ENCODE peak calls at places on chromosome 12, in seven cellular contexts. V is IMR-90, K is heart left ventricle, D is A549, H is gastrocnemius medialis, J is body of pancreas, U is HCT116. Q is an unnamed sample.

GRCh38 chr12:111544032-111544431 is 55.1 kb downstream of the ATXN2 start:
- ATAC-seq in V (no peak), K (no peak), D (no peak), H (no peak), J (no peak), U (no peak), Q (no peak)

GRCh38 chr12:126112849-126113248 is 1047.6 kb downstream of the AACS start:
- ATAC-seq in J (no peak), K (no peak), U (no peak), H (no peak), D (no peak), V (no peak), Q (no peak)

GRCh38 chr12:13220848-13221247 is 24.3 kb downstream of the EMP1 start:
- ATAC-seq in U (no peak), H (no peak), K (no peak), J (no peak), V (peak; percentile 28), D (no peak), Q (no peak)

GRCh38 chr12:30126944-30127343 is 343.2 kb upstream of the TMTC1 start:
- ATAC-seq in K (no peak), V (no peak), U (no peak), H (no peak), J (no peak), D (no peak), Q (no peak)

GRCh38 chr12:64411427-64411826 is 7.2 kb downstream of the XPOT start:
- ATAC-seq in V (no peak), D (no peak), K (no peak), U (no peak), J (no peak), H (no peak), Q (no peak)

GRCh38 chr12:51441583-51441982 is 17.0 kb downstream of the SLC4A8 start:
- ATAC-seq in D (no peak), J (no peak), U (no peak), K (no peak), H (no peak), V (peak; percentile 88), Q (no peak)

GRCh38 chr12:40216516-40217288 is 8.1 kb upstream of the LRRK2 start:
- ATAC-seq in U (no peak), D (no peak), H (no peak), K (no peak), V (no peak), J (no peak), Q (no peak)

GRCh38 chr12:87439990-87440827 is 589.0 kb downstream of the C12orf50 start:
- ATAC-seq in V (peak; percentile 97), U (peak; percentile 91), J (peak; percentile 55), K (no peak), H (no peak), D (peak; percentile 96), Q (no peak)

GRCh38 chr12:124684496-124684895 is 117.1 kb upstream of the NCOR2 start:
- ATAC-seq in H (no peak), J (no peak), K (no peak), U (no peak), D (no peak), V (peak; percentile 1), Q (peak; percentile 20)

GRCh38 chr12:109179927-109180326 is 63.5 kb downstream of the ACACB start:
- ATAC-seq in D (no peak), U (no peak), V (no peak), J (no peak), H (no peak), K (no peak), Q (no peak)

GRCh38 chr12:73321319-73321718 is 1049.1 kb downstream of the TRHDE start:
- ATAC-seq in U (no peak), J (no peak), K (no peak), D (no peak), V (no peak), H (no peak), Q (no peak)

GRCh38 chr12:4271433-4272013 is 2.0 kb upstream of the CCND2 start:
- ATAC-seq in J (no peak), K (no peak), D (no peak), H (no peak), V (no peak), U (peak; percentile 55), Q (no peak)
- TF ChIP-seq POLR2A in J (no peak), K (peak; percentile 63), D (no peak), H (peak; percentile 30), V (no peak), U (no peak), Q (peak; percentile 44)

GRCh38 chr12:49698619-49699545 is 8.3 kb downstream of the FMNL3 start:
- ATAC-seq in K (peak; percentile 82), D (no peak), U (no peak), H (peak; percentile 60), J (peak; percentile 53), V (peak; percentile 78), Q (peak; percentile 46)
- H3K4me3 ChIP-seq in K (peak overlapping the region; percentile 0), D (no peak overlapping the region), U (no peak overlapping the region), H (peak overlapping the region; percentile 17), J (no peak overlapping the region), V (no peak overlapping the region), Q (peak overlapping the region; percentile 6)

DNA sequence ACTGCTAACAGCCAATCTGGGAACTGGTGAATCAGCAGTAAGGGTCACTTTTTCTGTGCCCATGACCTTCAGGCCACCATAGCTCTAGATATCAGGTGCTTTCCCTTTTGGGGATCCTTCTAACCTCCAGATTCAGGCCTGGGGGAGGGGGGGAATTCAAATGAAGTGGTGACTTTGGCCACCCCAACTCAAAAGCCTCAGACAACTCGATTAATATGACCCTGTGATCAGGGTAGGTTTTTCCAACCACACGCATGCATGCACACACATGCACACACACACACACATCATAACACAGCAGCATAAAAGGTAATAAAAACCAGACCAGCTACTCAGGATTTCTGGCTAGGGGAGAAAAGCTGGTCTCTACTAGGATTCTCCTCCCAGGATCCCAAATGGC is 5.3 kb downstream of the TBX3 start:
- ATAC-seq in K (no peak), J (no peak), D (no peak), H (no peak), U (no peak), V (no peak), Q (no peak)
- TF ChIP-seq POLR2A in K (no peak), J (no peak), D (no peak), H (no peak), U (no peak), V (no peak), Q (no peak)

GRCh38 chr12:27005495-27005894 is 8.7 kb downstream of the TM7SF3 start:
- ATAC-seq in D (no peak), K (no peak), J (no peak), U (no peak), V (no peak), H (no peak), Q (no peak)

GRCh38 chr12:27001663-27002062 is 12.5 kb downstream of the TM7SF3 start:
- ATAC-seq in H (no peak), K (no peak), V (no peak), J (no peak), U (no peak), D (no peak), Q (no peak)

GRCh38 chr12:27003421-27004311 is 10.5 kb downstream of the TM7SF3 start:
- ATAC-seq in H (no peak), U (no peak), D (no peak), J (no peak), K (no peak), V (no peak), Q (no peak)

GRCh38 chr12:27002141-27002540 is 12.0 kb downstream of the TM7SF3 start:
- ATAC-seq in D (no peak), K (no peak), U (no peak), J (no peak), H (no peak), V (no peak), Q (no peak)

GRCh38 chr12:27000962-27001361 is 13.2 kb downstream of the TM7SF3 start:
- ATAC-seq in D (no peak), U (no peak), J (no peak), V (no peak), H (no peak), K (no peak), Q (no peak)
- H3K4me3 ChIP-seq in D (no peak overlapping the region), U (no peak overlapping the region), J (no peak overlapping the region), V (no peak overlapping the region), H (no peak overlapping the region), K (no peak overlapping the region), Q (no peak overlapping the region)

GRCh38 chr12:19808371-19808770 is 369.1 kb downstream of the AEBP2 start:
- ATAC-seq in K (no peak), D (no peak), U (no peak), J (no peak), H (no peak), V (no peak), Q (no peak)
- TF ChIP-seq POLR2A in K (no peak), D (no peak), U (no peak), J (no peak), H (no peak), V (no peak), Q (no peak)

DNA sequence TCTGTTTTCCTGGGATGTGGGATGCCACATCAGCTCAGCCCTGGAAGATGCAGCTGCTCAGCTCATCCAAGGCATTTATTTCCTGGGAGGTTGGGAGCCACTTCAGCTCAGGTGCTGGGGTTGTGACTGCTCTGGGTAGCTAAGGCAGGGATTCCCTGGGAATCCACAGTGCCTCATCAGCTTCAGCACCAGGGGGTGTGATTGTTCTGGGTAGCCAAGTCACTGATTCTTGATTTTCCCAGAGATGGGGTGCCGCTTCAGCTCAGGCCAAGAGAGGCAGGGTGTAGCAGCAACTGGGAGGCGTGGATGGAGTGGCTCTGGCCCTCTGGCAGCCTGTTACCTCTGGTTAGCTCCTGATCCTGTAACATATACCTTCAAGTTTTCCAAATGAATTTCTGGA is 81.3 kb upstream of the PRMT8 start:
- ATAC-seq in U (no peak), H (no peak), D (no peak), J (no peak), V (no peak), K (no peak), Q (no peak)
- H3K4me3 ChIP-seq in U (no peak overlapping the region), H (no peak overlapping the region), D (no peak overlapping the region), J (no peak overlapping the region), V (no peak overlapping the region), K (no peak overlapping the region), Q (no peak overlapping the region)

GRCh38 chr12:67284561-67284960 is 15.4 kb downstream of the CAND1 start:
- ATAC-seq in J (no peak), U (no peak), H (no peak), D (no peak), K (no peak), V (no peak), Q (no peak)
- TF ChIP-seq POLR2A in J (no peak), U (no peak), H (no peak), D (no peak), K (no peak), V (no peak), Q (no peak)

GRCh38 chr12:91380651-91381050 is 198.0 kb upstream of the DCN start:
- ATAC-seq in D (no peak), K (no peak), V (no peak), U (no peak), J (no peak), H (no peak), Q (no peak)
- H3K4me3 ChIP-seq in D (no peak overlapping the region), K (no peak overlapping the region), V (no peak overlapping the region), U (no peak overlapping the region), J (no peak overlapping the region), H (no peak overlapping the region), Q (no peak overlapping the region)

Q was measured in gastroesophageal sphincter.